ENCODE peak calls at places on chromosomes 7 and 10, in seven cellular contexts. One of them, this sample, is unnamed.

GRCh38 chr7:2148814-2149213 is 83.9 kb downstream of the MAD1L1 start:
- DNase-seq in iPS-NIHi11: no peak
- DNase-seq in B cell: no peak
- DNase-seq in T-helper 2 cell treated with Interferon-gamma antibody and Interleukin-4, amounts not matched to agents 5 μg/mL and 100 μg/mL, for 36 hours: no peak
- DNase-seq in astrocyte of the cerebellum: no peak
- DNase-seq in GM20000: no peak
- DNase-seq in NCI-H1694: no peak
- DNase-seq in this sample: no peak

GRCh38 chr10:77939561-77940001 is 13.0 kb upstream of the DLG5 start:
- DNase-seq in iPS-NIHi11: no peak
- DNase-seq in B cell: no peak
- DNase-seq in T-helper 2 cell treated with Interferon-gamma antibody and Interleukin-4, amounts not matched to agents 5 μg/mL and 100 μg/mL, for 36 hours: no peak
- DNase-seq in astrocyte of the cerebellum: peak
- DNase-seq in GM20000: no peak
- DNase-seq in NCI-H1694: no peak
- DNase-seq in this sample: no peak

GRCh38 chr7:100584677-100585510 is 1.0 kb downstream of the LRCH4 start:
- DNase-seq in iPS-NIHi11: peak
- DNase-seq in B cell: no peak
- DNase-seq in T-helper 2 cell treated with Interferon-gamma antibody and Interleukin-4, amounts not matched to agents 5 μg/mL and 100 μg/mL, for 36 hours: no peak
- DNase-seq in astrocyte of the cerebellum: no peak
- DNase-seq in GM20000: no peak
- DNase-seq in NCI-H1694: no peak
- DNase-seq in this sample: peak

GRCh38 chr7:132435016-132435990 is 141.0 kb downstream of the PLXNA4 start:
- DNase-seq in iPS-NIHi11: no peak
- DNase-seq in B cell: no peak
- DNase-seq in T-helper 2 cell treated with Interferon-gamma antibody and Interleukin-4, amounts not matched to agents 5 μg/mL and 100 μg/mL, for 36 hours: no peak
- DNase-seq in astrocyte of the cerebellum: no peak
- DNase-seq in GM20000: no peak
- DNase-seq in NCI-H1694: no peak
- DNase-seq in this sample: no peak

GRCh38 chr10:70145166-70145665 is 1.3 kb downstream of the TYSND1 start:
- DNase-seq in iPS-NIHi11: no peak
- DNase-seq in B cell: no peak
- DNase-seq in T-helper 2 cell treated with Interferon-gamma antibody and Interleukin-4, amounts not matched to agents 5 μg/mL and 100 μg/mL, for 36 hours: no peak
- DNase-seq in astrocyte of the cerebellum: no peak
- DNase-seq in GM20000: no peak
- DNase-seq in NCI-H1694: no peak
- DNase-seq in this sample: no peak

GRCh38 chr10:74743401-74743800 is 83.0 kb upstream of the KAT6B start:
- DNase-seq in iPS-NIHi11: no peak
- DNase-seq in B cell: no peak
- DNase-seq in T-helper 2 cell treated with Interferon-gamma antibody and Interleukin-4, amounts not matched to agents 5 μg/mL and 100 μg/mL, for 36 hours: no peak
- DNase-seq in astrocyte of the cerebellum: no peak
- DNase-seq in GM20000: no peak
- DNase-seq in NCI-H1694: no peak
- DNase-seq in this sample: peak

GRCh38 chr7:2969398-2970306 is 74.0 kb downstream of the CARD11 start:
- DNase-seq in iPS-NIHi11: no peak
- DNase-seq in B cell: no peak
- DNase-seq in T-helper 2 cell treated with Interferon-gamma antibody and Interleukin-4, amounts not matched to agents 5 μg/mL and 100 μg/mL, for 36 hours: no peak
- DNase-seq in astrocyte of the cerebellum: no peak
- DNase-seq in GM20000: no peak
- DNase-seq in NCI-H1694: no peak
- DNase-seq in this sample: peak

GRCh38 chr7:19113855-19114590 is 3.4 kb downstream of the TWIST1 start:
- DNase-seq in iPS-NIHi11: no peak
- DNase-seq in B cell: no peak
- DNase-seq in T-helper 2 cell treated with Interferon-gamma antibody and Interleukin-4, amounts not matched to agents 5 μg/mL and 100 μg/mL, for 36 hours: no peak
- DNase-seq in astrocyte of the cerebellum: no peak
- DNase-seq in GM20000: no peak
- DNase-seq in NCI-H1694: no peak
- DNase-seq in this sample: no peak

GRCh38 chr7:102917436-102918353 is 4.9 kb downstream of the LRRC17 start:
- DNase-seq in iPS-NIHi11: no peak
- DNase-seq in B cell: no peak
- DNase-seq in T-helper 2 cell treated with Interferon-gamma antibody and Interleukin-4, amounts not matched to agents 5 μg/mL and 100 μg/mL, for 36 hours: no peak
- DNase-seq in astrocyte of the cerebellum: no peak
- DNase-seq in GM20000: no peak
- DNase-seq in NCI-H1694: peak
- DNase-seq in this sample: no peak

GRCh38 chr7:86926732-86927131 is 132.7 kb downstream of the ELAPOR2 start:
- DNase-seq in iPS-NIHi11: peak
- DNase-seq in B cell: peak
- DNase-seq in T-helper 2 cell treated with Interferon-gamma antibody and Interleukin-4, amounts not matched to agents 5 μg/mL and 100 μg/mL, for 36 hours: no peak
- DNase-seq in astrocyte of the cerebellum: peak
- DNase-seq in GM20000: peak
- DNase-seq in NCI-H1694: peak
- DNase-seq in this sample: no peak

This sample was measured in left lobe of liver.